ENCODE peak calls at places on chromosomes 1 and 21, in seven cellular contexts. O is neural crest cell; J is T-helper 1 cell; K is dermis microvascular lymphatic vessel endothelial cell; F is KG1; S is stimulated activated CD8-positive, alpha-beta memory T cell treated with anti-CD3 and anti-CD28 coated beads, Interleukin-15, amount 100 ng/mL, for 1 hour; T is H54. M is an unnamed sample.
A peak's percentile ranks its signal among the peaks of the same experiment; 100 is the strongest.

GRCh38 chr1:157197906-157198435 is 59.8 kb upstream of the ETV3 start:
- DNase-seq in T (no peak), K (no peak), J (no peak), O (no peak), F (no peak), S (no peak), M (no peak)

GRCh38 chr1:183205196-183205781 is 19.2 kb downstream of the LAMC2 start:
- DNase-seq in J (no peak), T (no peak), S (no peak), O (no peak), F (no peak), K (peak; percentile 26), M (no peak)

GRCh38 chr1:27525296-27526271 is 35.6 kb upstream of the WASF2 start:
- DNase-seq in J (no peak), F (peak; percentile 88), S (no peak), K (no peak), O (peak; percentile 51), T (peak; percentile 62), M (peak; percentile 60)

GRCh38 chr1:89358287-89358893 is 5.5 kb upstream of the GBP6 start:
- DNase-seq in K (peak; percentile 71), T (peak; percentile 19), F (peak; percentile 70), O (peak; percentile 69), J (peak; percentile 48), S (peak; percentile 81), M (peak; percentile 35)

GRCh38 chr1:154972517-154973343 is 1.8 kb upstream of the CKS1B start:
- DNase-seq in S (no peak), O (no peak), T (peak; percentile 71), J (no peak), F (no peak), K (peak; percentile 91), M (no peak)

GRCh38 chr1:246434335-246434734 is 72.7 kb downstream of the SMYD3 start:
- DNase-seq in F (no peak), J (no peak), S (no peak), T (no peak), O (no peak), K (no peak), M (no peak)

GRCh38 chr1:201385299-201385891 is 7.9 kb upstream of the TNNT2 start:
- DNase-seq in S (no peak), F (no peak), T (peak; percentile 77), K (peak; percentile 44), J (no peak), O (peak; percentile 44), M (no peak)

GRCh38 chr1:99546432-99547416 is 99.2 kb upstream of the PALMD start:
- DNase-seq in S (no peak), J (no peak), T (no peak), K (peak; percentile 66), F (no peak), O (no peak), M (no peak)

GRCh38 chr1:54001620-54002019 is 16.4 kb downstream of the LDLRAD1 start:
- DNase-seq in T (no peak), J (no peak), O (no peak), F (no peak), K (no peak), S (no peak), M (no peak)

GRCh38 chr1:56627636-56628039 is 17.5 kb upstream of the PRKAA2 start:
- DNase-seq in O (no peak), K (no peak), S (no peak), F (no peak), T (no peak), J (no peak), M (no peak)

GRCh38 chr1:47233165-47233564 is 1.1 kb upstream of the TAL1 start:
- DNase-seq in F (no peak), T (no peak), K (no peak), S (no peak), J (no peak), O (no peak), M (no peak)

GRCh38 chr1:43858324-43858723 is 75.3 kb upstream of the ARTN start:
- DNase-seq in O (no peak), K (no peak), J (no peak), T (peak; percentile 84), S (no peak), F (no peak), M (no peak)

GRCh38 chr1:110554871-110555801 is 36.2 kb upstream of the KCNA10 start:
- DNase-seq in T (no peak), K (peak; percentile 43), F (no peak), S (peak; percentile 16), J (peak; percentile 19), O (peak; percentile 68), M (no peak)

GRCh38 chr1:24981632-24982007 is 51.5 kb upstream of the RUNX3 start:
- DNase-seq in S (no peak), J (no peak), T (no peak), O (no peak), K (no peak), F (no peak), M (no peak)

GRCh38 chr1:41341756-41342562 is 19.3 kb upstream of the FOXO6 start:
- DNase-seq in T (no peak), K (peak; percentile 63), F (no peak), O (no peak), J (no peak), S (no peak), M (no peak)

GRCh38 chr1:212608956-212609700 is 567 bp downstream of the ATF3 start:
- DNase-seq in J (no peak), K (peak; percentile 66), O (peak; percentile 73), S (no peak), T (peak; percentile 36), F (no peak), M (no peak)

GRCh38 chr21:26093094-26093493 is 77.5 kb downstream of the APP start:
- DNase-seq in T (peak; percentile 15), F (no peak), S (no peak), J (no peak), K (peak; percentile 49), O (no peak), M (no peak)

GRCh38 chr1:170388489-170388888 is 143.5 kb upstream of the GORAB start:
- DNase-seq in O (no peak), J (no peak), S (no peak), T (no peak), K (no peak), F (no peak), M (no peak)

GRCh38 chr1:242629396-242629795 is 104.9 kb upstream of the PLD5 start:
- DNase-seq in F (no peak), O (no peak), K (no peak), T (peak; percentile 6), S (no peak), J (no peak), M (no peak)

GRCh38 chr1:178101654-178102053 is 7.8 kb downstream of the RASAL2 start:
- DNase-seq in S (no peak), J (no peak), T (no peak), F (no peak), O (no peak), K (peak; percentile 89), M (no peak)

GRCh38 chr1:232142403-232143314 is 487.3 kb downstream of the SIPA1L2 start:
- DNase-seq in T (peak; percentile 34), F (no peak), K (peak; percentile 41), J (no peak), S (no peak), O (no peak), M (no peak)

GRCh38 chr1:16618719-16619118 is 5.4 kb upstream of the NBPF1 start:
- DNase-seq in O (no peak), F (no peak), T (no peak), K (no peak), J (no peak), S (no peak), M (no peak)

GRCh38 chr21:38950388-38951094 is 144.8 kb downstream of the ETS2 start:
- DNase-seq in O (no peak), K (no peak), F (no peak), T (no peak), S (no peak), J (no peak), M (no peak)

GRCh38 chr1:26555550-26555981 is 26.0 kb downstream of the RPS6KA1 start:
- DNase-seq in O (peak; percentile 59), K (no peak), S (no peak), J (no peak), F (no peak), T (no peak), M (no peak)

GRCh38 chr1:10888791-10889627 is 92.6 kb upstream of the CASZ1 start:
- DNase-seq in O (no peak), J (no peak), K (no peak), F (no peak), T (no peak), S (no peak), M (no peak)

GRCh38 chr1:203072002-203072607 is 13.7 kb downstream of the MYOG start:
- DNase-seq in S (no peak), T (no peak), K (no peak), O (no peak), F (no peak), J (no peak), M (no peak)

GRCh38 chr1:12565094-12565965 is 52.7 kb downstream of the DHRS3 start:
- DNase-seq in K (no peak), O (no peak), F (no peak), J (no peak), S (no peak), T (no peak), M (no peak)

GRCh38 chr1:243254233-243254926 is 701 bp downstream of the CEP170 start:
- DNase-seq in S (peak; percentile 8), O (peak; percentile 26), J (peak; percentile 37), T (peak; percentile 49), F (peak; percentile 41), K (peak; percentile 64), M (peak; percentile 8)

GRCh38 chr1:86703696-86704455 is 500 bp upstream of the SH3GLB1 start:
- DNase-seq in F (peak; percentile 57), S (no peak), J (no peak), K (peak; percentile 44), T (no peak), O (no peak), M (peak; percentile 30)

GRCh38 chr1:91997607-91998195 is 32.1 kb upstream of the EPHX4 start:
- DNase-seq in K (peak; percentile 55), O (peak; percentile 23), T (no peak), J (no peak), F (peak; percentile 38), S (no peak), M (no peak)

GRCh38 chr1:19814244-19814661 is 830 bp downstream of the RNF186 start:
- DNase-seq in J (no peak), S (no peak), K (no peak), T (no peak), F (no peak), O (no peak), M (no peak)

GRCh38 chr1:62989497-62989896 is 205.6 kb downstream of the ATG4C start:
- DNase-seq in O (no peak), F (no peak), K (no peak), S (no peak), T (no peak), J (no peak), M (no peak)

GRCh38 chr1:57796609-57797008 is 372.7 kb upstream of the DAB1 start:
- DNase-seq in F (no peak), J (no peak), O (no peak), K (no peak), T (peak; percentile 8), S (no peak), M (no peak)

GRCh38 chr1:108828074-108828961 is 28.6 kb downstream of the AKNAD1 start:
- DNase-seq in F (peak; percentile 49), J (peak; percentile 38), K (peak; percentile 82), O (peak; percentile 79), S (peak; percentile 21), T (peak; percentile 41), M (peak; percentile 47)

GRCh38 chr21:35819134-35819533 is 241.2 kb downstream of the SETD4 start:
- DNase-seq in S (no peak), T (no peak), F (no peak), J (no peak), K (no peak), O (no peak), M (peak; percentile 41)